ENCODE peak calls at places on chromosomes 4 and X, in eight cellular contexts. One of them, this sample, is unnamed.

GRCh38 chr4:48651869-48652447 is 128.1 kb downstream of the FRYL start:
- DNase-seq in AG08395: peak
- DNase-seq in naive thymus-derived CD8-positive, alpha-beta T cell: no peak
- DNase-seq in NCI-H524 treated with DMSO at 0.1 percent for 48 hours: no peak
- DNase-seq in GM03348: peak
- DNase-seq in fibroblast of lung: peak
- DNase-seq in astrocyte of the spinal cord: peak
- DNase-seq in dorsolateral prefrontal cortex: no peak
- DNase-seq in this sample: no peak

GRCh38 chrX:125289209-125289608 is 30.5 kb upstream of the TEX13C start:
- DNase-seq in AG08395: no peak
- DNase-seq in naive thymus-derived CD8-positive, alpha-beta T cell: no peak
- DNase-seq in NCI-H524 treated with DMSO at 0.1 percent for 48 hours: no peak
- DNase-seq in GM03348: no peak
- DNase-seq in fibroblast of lung: no peak
- DNase-seq in astrocyte of the spinal cord: peak
- DNase-seq in dorsolateral prefrontal cortex: no peak
- DNase-seq in this sample: no peak

GRCh38 chr4:159677521-159677920 is 574.6 kb downstream of the RAPGEF2 start:
- DNase-seq in AG08395: no peak
- DNase-seq in naive thymus-derived CD8-positive, alpha-beta T cell: no peak
- DNase-seq in NCI-H524 treated with DMSO at 0.1 percent for 48 hours: no peak
- DNase-seq in GM03348: no peak
- DNase-seq in fibroblast of lung: peak
- DNase-seq in astrocyte of the spinal cord: peak
- DNase-seq in dorsolateral prefrontal cortex: no peak
- DNase-seq in this sample: no peak

GRCh38 chrX:65127804-65128203 is 151.6 kb upstream of the ZC4H2 start:
- DNase-seq in AG08395: no peak
- DNase-seq in naive thymus-derived CD8-positive, alpha-beta T cell: no peak
- DNase-seq in NCI-H524 treated with DMSO at 0.1 percent for 48 hours: no peak
- DNase-seq in GM03348: no peak
- DNase-seq in fibroblast of lung: no peak
- DNase-seq in astrocyte of the spinal cord: no peak
- DNase-seq in dorsolateral prefrontal cortex: no peak
- DNase-seq in this sample: no peak

GRCh38 chr4:170243662-170244288 is 154.0 kb upstream of the AADAT start:
- DNase-seq in AG08395: no peak
- DNase-seq in naive thymus-derived CD8-positive, alpha-beta T cell: no peak
- DNase-seq in NCI-H524 treated with DMSO at 0.1 percent for 48 hours: no peak
- DNase-seq in GM03348: peak
- DNase-seq in fibroblast of lung: peak
- DNase-seq in astrocyte of the spinal cord: no peak
- DNase-seq in dorsolateral prefrontal cortex: no peak
- DNase-seq in this sample: peak

GRCh38 chr4:123114915-123115756 is 192.7 kb upstream of the NUDT6 start:
- DNase-seq in AG08395: no peak
- DNase-seq in naive thymus-derived CD8-positive, alpha-beta T cell: no peak
- DNase-seq in NCI-H524 treated with DMSO at 0.1 percent for 48 hours: no peak
- DNase-seq in GM03348: no peak
- DNase-seq in fibroblast of lung: no peak
- DNase-seq in astrocyte of the spinal cord: no peak
- DNase-seq in dorsolateral prefrontal cortex: no peak
- DNase-seq in this sample: no peak

GRCh38 chrX:20294957-20295356 is 28.2 kb upstream of the RPS6KA3 start:
- DNase-seq in AG08395: no peak
- DNase-seq in naive thymus-derived CD8-positive, alpha-beta T cell: no peak
- DNase-seq in NCI-H524 treated with DMSO at 0.1 percent for 48 hours: no peak
- DNase-seq in GM03348: no peak
- DNase-seq in fibroblast of lung: no peak
- DNase-seq in astrocyte of the spinal cord: no peak
- DNase-seq in dorsolateral prefrontal cortex: no peak
- DNase-seq in this sample: no peak

GRCh38 chr4:151436093-151436518 is 27.1 kb downstream of the FHIP1A start:
- DNase-seq in AG08395: no peak
- DNase-seq in naive thymus-derived CD8-positive, alpha-beta T cell: no peak
- DNase-seq in NCI-H524 treated with DMSO at 0.1 percent for 48 hours: no peak
- DNase-seq in GM03348: no peak
- DNase-seq in fibroblast of lung: peak
- DNase-seq in astrocyte of the spinal cord: peak
- DNase-seq in dorsolateral prefrontal cortex: no peak
- DNase-seq in this sample: peak

GRCh38 chr4:4803904-4804296 is 55.6 kb upstream of the MSX1 start:
- DNase-seq in AG08395: no peak
- DNase-seq in naive thymus-derived CD8-positive, alpha-beta T cell: no peak
- DNase-seq in NCI-H524 treated with DMSO at 0.1 percent for 48 hours: no peak
- DNase-seq in GM03348: no peak
- DNase-seq in fibroblast of lung: no peak
- DNase-seq in astrocyte of the spinal cord: no peak
- DNase-seq in dorsolateral prefrontal cortex: no peak
- DNase-seq in this sample: no peak

GRCh38 chr4:16752150-16752549 is 146.3 kb downstream of the LDB2 start:
- DNase-seq in AG08395: no peak
- DNase-seq in naive thymus-derived CD8-positive, alpha-beta T cell: no peak
- DNase-seq in NCI-H524 treated with DMSO at 0.1 percent for 48 hours: no peak
- DNase-seq in GM03348: peak
- DNase-seq in fibroblast of lung: no peak
- DNase-seq in astrocyte of the spinal cord: peak
- DNase-seq in dorsolateral prefrontal cortex: no peak
- DNase-seq in this sample: no peak

GRCh38 chrX:39894626-39895025 is 203.1 kb downstream of the BCOR start:
- DNase-seq in AG08395: no peak
- DNase-seq in naive thymus-derived CD8-positive, alpha-beta T cell: no peak
- DNase-seq in NCI-H524 treated with DMSO at 0.1 percent for 48 hours: peak
- DNase-seq in GM03348: no peak
- DNase-seq in fibroblast of lung: no peak
- DNase-seq in astrocyte of the spinal cord: no peak
- DNase-seq in dorsolateral prefrontal cortex: no peak
- DNase-seq in this sample: no peak

GRCh38 chrX:115892787-115893671 is 277.5 kb upstream of the AGTR2 start:
- DNase-seq in AG08395: peak
- DNase-seq in naive thymus-derived CD8-positive, alpha-beta T cell: no peak
- DNase-seq in NCI-H524 treated with DMSO at 0.1 percent for 48 hours: peak
- DNase-seq in GM03348: no peak
- DNase-seq in fibroblast of lung: peak
- DNase-seq in astrocyte of the spinal cord: peak
- DNase-seq in dorsolateral prefrontal cortex: peak
- DNase-seq in this sample: peak

GRCh38 chrX:17656035-17656418 is 81.3 kb upstream of the SCML1 start:
- DNase-seq in AG08395: no peak
- DNase-seq in naive thymus-derived CD8-positive, alpha-beta T cell: no peak
- DNase-seq in NCI-H524 treated with DMSO at 0.1 percent for 48 hours: no peak
- DNase-seq in GM03348: peak
- DNase-seq in fibroblast of lung: no peak
- DNase-seq in astrocyte of the spinal cord: no peak
- DNase-seq in dorsolateral prefrontal cortex: no peak
- DNase-seq in this sample: no peak

GRCh38 chrX:23902419-23902818 is 5.3 kb downstream of the APOO start:
- DNase-seq in AG08395: peak
- DNase-seq in naive thymus-derived CD8-positive, alpha-beta T cell: no peak
- DNase-seq in NCI-H524 treated with DMSO at 0.1 percent for 48 hours: no peak
- DNase-seq in GM03348: peak
- DNase-seq in fibroblast of lung: peak
- DNase-seq in astrocyte of the spinal cord: peak
- DNase-seq in dorsolateral prefrontal cortex: no peak
- DNase-seq in this sample: peak

GRCh38 chr4:13218316-13218958 is 265.7 kb downstream of the RAB28 start:
- DNase-seq in AG08395: no peak
- DNase-seq in naive thymus-derived CD8-positive, alpha-beta T cell: no peak
- DNase-seq in NCI-H524 treated with DMSO at 0.1 percent for 48 hours: no peak
- DNase-seq in GM03348: peak
- DNase-seq in fibroblast of lung: peak
- DNase-seq in astrocyte of the spinal cord: no peak
- DNase-seq in dorsolateral prefrontal cortex: no peak
- DNase-seq in this sample: no peak

GRCh38 chrX:153599192-153600031 is 473 bp upstream of the CCNQ start:
- DNase-seq in AG08395: peak
- DNase-seq in naive thymus-derived CD8-positive, alpha-beta T cell: peak
- DNase-seq in NCI-H524 treated with DMSO at 0.1 percent for 48 hours: peak
- DNase-seq in GM03348: peak
- DNase-seq in fibroblast of lung: peak
- DNase-seq in astrocyte of the spinal cord: peak
- DNase-seq in dorsolateral prefrontal cortex: peak
- DNase-seq in this sample: peak

GRCh38 chrX:50712777-50713176 is 101.2 kb downstream of the SHROOM4 start:
- DNase-seq in AG08395: no peak
- DNase-seq in naive thymus-derived CD8-positive, alpha-beta T cell: no peak
- DNase-seq in NCI-H524 treated with DMSO at 0.1 percent for 48 hours: no peak
- DNase-seq in GM03348: no peak
- DNase-seq in fibroblast of lung: no peak
- DNase-seq in astrocyte of the spinal cord: no peak
- DNase-seq in dorsolateral prefrontal cortex: no peak
- DNase-seq in this sample: no peak

GRCh38 chr4:157217708-157218107 is 2.8 kb upstream of the GRIA2 start:
- DNase-seq in AG08395: no peak
- DNase-seq in naive thymus-derived CD8-positive, alpha-beta T cell: no peak
- DNase-seq in NCI-H524 treated with DMSO at 0.1 percent for 48 hours: no peak
- DNase-seq in GM03348: peak
- DNase-seq in fibroblast of lung: peak
- DNase-seq in astrocyte of the spinal cord: peak
- DNase-seq in dorsolateral prefrontal cortex: no peak
- DNase-seq in this sample: peak

GRCh38 chr4:71568131-71568530 is 215.7 kb downstream of the GC start:
- DNase-seq in AG08395: no peak
- DNase-seq in naive thymus-derived CD8-positive, alpha-beta T cell: no peak
- DNase-seq in NCI-H524 treated with DMSO at 0.1 percent for 48 hours: no peak
- DNase-seq in GM03348: no peak
- DNase-seq in fibroblast of lung: no peak
- DNase-seq in astrocyte of the spinal cord: no peak
- DNase-seq in dorsolateral prefrontal cortex: no peak
- DNase-seq in this sample: no peak

GRCh38 chr4:70709551-70710080 is 12.1 kb upstream of the RUFY3 start:
- DNase-seq in AG08395: no peak
- DNase-seq in naive thymus-derived CD8-positive, alpha-beta T cell: no peak
- DNase-seq in NCI-H524 treated with DMSO at 0.1 percent for 48 hours: no peak
- DNase-seq in GM03348: no peak
- DNase-seq in fibroblast of lung: peak
- DNase-seq in astrocyte of the spinal cord: peak
- DNase-seq in dorsolateral prefrontal cortex: no peak
- DNase-seq in this sample: no peak

GRCh38 chrX:111881715-111882114 is 5.7 kb downstream of the TRPC5OS start:
- DNase-seq in AG08395: no peak
- DNase-seq in naive thymus-derived CD8-positive, alpha-beta T cell: no peak
- DNase-seq in NCI-H524 treated with DMSO at 0.1 percent for 48 hours: no peak
- DNase-seq in GM03348: no peak
- DNase-seq in fibroblast of lung: no peak
- DNase-seq in astrocyte of the spinal cord: no peak
- DNase-seq in dorsolateral prefrontal cortex: no peak
- DNase-seq in this sample: no peak

GRCh38 chr4:162163892-162164759 is at the start of gene FSTL5:
- DNase-seq in AG08395: peak
- DNase-seq in naive thymus-derived CD8-positive, alpha-beta T cell: no peak
- DNase-seq in NCI-H524 treated with DMSO at 0.1 percent for 48 hours: no peak
- DNase-seq in GM03348: peak
- DNase-seq in fibroblast of lung: peak
- DNase-seq in astrocyte of the spinal cord: peak
- DNase-seq in dorsolateral prefrontal cortex: peak
- DNase-seq in this sample: peak

GRCh38 chr4:80225628-80226027 is 28.3 kb downstream of the PRDM8 start:
- DNase-seq in AG08395: peak
- DNase-seq in naive thymus-derived CD8-positive, alpha-beta T cell: no peak
- DNase-seq in NCI-H524 treated with DMSO at 0.1 percent for 48 hours: no peak
- DNase-seq in GM03348: no peak
- DNase-seq in fibroblast of lung: peak
- DNase-seq in astrocyte of the spinal cord: no peak
- DNase-seq in dorsolateral prefrontal cortex: no peak
- DNase-seq in this sample: no peak

GRCh38 chr4:133759428-133759827 is 442.2 kb downstream of the PABPC4L start:
- DNase-seq in AG08395: no peak
- DNase-seq in naive thymus-derived CD8-positive, alpha-beta T cell: no peak
- DNase-seq in NCI-H524 treated with DMSO at 0.1 percent for 48 hours: no peak
- DNase-seq in GM03348: no peak
- DNase-seq in fibroblast of lung: no peak
- DNase-seq in astrocyte of the spinal cord: no peak
- DNase-seq in dorsolateral prefrontal cortex: no peak
- DNase-seq in this sample: no peak

GRCh38 chr4:96108146-96108545 is 268.3 kb downstream of the PDHA2 start:
- DNase-seq in AG08395: no peak
- DNase-seq in naive thymus-derived CD8-positive, alpha-beta T cell: no peak
- DNase-seq in NCI-H524 treated with DMSO at 0.1 percent for 48 hours: no peak
- DNase-seq in GM03348: no peak
- DNase-seq in fibroblast of lung: peak
- DNase-seq in astrocyte of the spinal cord: peak
- DNase-seq in dorsolateral prefrontal cortex: no peak
- DNase-seq in this sample: no peak

GRCh38 chrX:10077425-10078188 is 79.2 kb upstream of the CLCN4 start:
- DNase-seq in AG08395: peak
- DNase-seq in naive thymus-derived CD8-positive, alpha-beta T cell: no peak
- DNase-seq in NCI-H524 treated with DMSO at 0.1 percent for 48 hours: no peak
- DNase-seq in GM03348: no peak
- DNase-seq in fibroblast of lung: peak
- DNase-seq in astrocyte of the spinal cord: peak
- DNase-seq in dorsolateral prefrontal cortex: no peak
- DNase-seq in this sample: no peak

GRCh38 chr4:172986114-172986513 is 182.5 kb upstream of the GALNT7 start:
- DNase-seq in AG08395: no peak
- DNase-seq in naive thymus-derived CD8-positive, alpha-beta T cell: no peak
- DNase-seq in NCI-H524 treated with DMSO at 0.1 percent for 48 hours: no peak
- DNase-seq in GM03348: no peak
- DNase-seq in fibroblast of lung: no peak
- DNase-seq in astrocyte of the spinal cord: no peak
- DNase-seq in dorsolateral prefrontal cortex: no peak
- DNase-seq in this sample: no peak

GRCh38 chr4:169315530-169316306 is 45.0 kb upstream of the SH3RF1 start:
- DNase-seq in AG08395: peak
- DNase-seq in naive thymus-derived CD8-positive, alpha-beta T cell: no peak
- DNase-seq in NCI-H524 treated with DMSO at 0.1 percent for 48 hours: peak
- DNase-seq in GM03348: peak
- DNase-seq in fibroblast of lung: peak
- DNase-seq in astrocyte of the spinal cord: peak
- DNase-seq in dorsolateral prefrontal cortex: no peak
- DNase-seq in this sample: peak

GRCh38 chr4:149896428-149896827 is 80.8 kb upstream of the IQCM start:
- DNase-seq in AG08395: peak
- DNase-seq in naive thymus-derived CD8-positive, alpha-beta T cell: no peak
- DNase-seq in NCI-H524 treated with DMSO at 0.1 percent for 48 hours: no peak
- DNase-seq in GM03348: peak
- DNase-seq in fibroblast of lung: peak
- DNase-seq in astrocyte of the spinal cord: peak
- DNase-seq in dorsolateral prefrontal cortex: no peak
- DNase-seq in this sample: peak

GRCh38 chrX:39624166-39624565 is 473.6 kb downstream of the BCOR start:
- DNase-seq in AG08395: no peak
- DNase-seq in naive thymus-derived CD8-positive, alpha-beta T cell: no peak
- DNase-seq in NCI-H524 treated with DMSO at 0.1 percent for 48 hours: no peak
- DNase-seq in GM03348: no peak
- DNase-seq in fibroblast of lung: no peak
- DNase-seq in astrocyte of the spinal cord: no peak
- DNase-seq in dorsolateral prefrontal cortex: no peak
- DNase-seq in this sample: no peak

GRCh38 chr4:5568931-5569330 is 139.4 kb downstream of the EVC2 start:
- DNase-seq in AG08395: no peak
- DNase-seq in naive thymus-derived CD8-positive, alpha-beta T cell: no peak
- DNase-seq in NCI-H524 treated with DMSO at 0.1 percent for 48 hours: no peak
- DNase-seq in GM03348: no peak
- DNase-seq in fibroblast of lung: no peak
- DNase-seq in astrocyte of the spinal cord: no peak
- DNase-seq in dorsolateral prefrontal cortex: no peak
- DNase-seq in this sample: no peak

GRCh38 chrX:94914235-94914634 is 1240.2 kb downstream of the FAM133A start:
- DNase-seq in AG08395: no peak
- DNase-seq in naive thymus-derived CD8-positive, alpha-beta T cell: no peak
- DNase-seq in NCI-H524 treated with DMSO at 0.1 percent for 48 hours: no peak
- DNase-seq in GM03348: no peak
- DNase-seq in fibroblast of lung: no peak
- DNase-seq in astrocyte of the spinal cord: no peak
- DNase-seq in dorsolateral prefrontal cortex: no peak
- DNase-seq in this sample: no peak

GRCh38 chr4:88757067-88757466 is 59.4 kb upstream of the NAP1L5 start:
- DNase-seq in AG08395: no peak
- DNase-seq in naive thymus-derived CD8-positive, alpha-beta T cell: no peak
- DNase-seq in NCI-H524 treated with DMSO at 0.1 percent for 48 hours: no peak
- DNase-seq in GM03348: no peak
- DNase-seq in fibroblast of lung: peak
- DNase-seq in astrocyte of the spinal cord: no peak
- DNase-seq in dorsolateral prefrontal cortex: no peak
- DNase-seq in this sample: no peak

GRCh38 chr4:2417196-2417764 is 1.2 kb downstream of the ZFYVE28 start:
- DNase-seq in AG08395: no peak
- DNase-seq in naive thymus-derived CD8-positive, alpha-beta T cell: peak
- DNase-seq in NCI-H524 treated with DMSO at 0.1 percent for 48 hours: no peak
- DNase-seq in GM03348: peak
- DNase-seq in fibroblast of lung: no peak
- DNase-seq in astrocyte of the spinal cord: no peak
- DNase-seq in dorsolateral prefrontal cortex: no peak
- DNase-seq in this sample: no peak

This sample was measured in kidney glomerular epithelial cell.